ENCODE peak calls at places on chromosomes 16 and 17, in eight cellular contexts. One of them, this sample, is unnamed.

GRCh38 chr16:68378436-68379415 is 67.9 kb downstream of the PRMT7 start:
- DNase-seq in GM04503: no peak
- DNase-seq in NCI-H1417: no peak
- DNase-seq in anterior cingulate cortex: no peak
- DNase-seq in GM12891: no peak
- DNase-seq in DMS53: no peak
- DNase-seq in left lung: peak
- DNase-seq in posterior vena cava: no peak
- DNase-seq in this sample: no peak

GRCh38 chr17:18362509-18363020 is 785 bp downstream of the SHMT1 start:
- DNase-seq in GM04503: no peak
- DNase-seq in NCI-H1417: no peak
- DNase-seq in anterior cingulate cortex: peak
- DNase-seq in GM12891: no peak
- DNase-seq in DMS53: peak
- DNase-seq in left lung: no peak
- DNase-seq in posterior vena cava: peak
- DNase-seq in this sample: peak

GRCh38 chr17:4150106-4150505 is 7.1 kb downstream of the CYB5D2 start:
- DNase-seq in GM04503: no peak
- DNase-seq in NCI-H1417: no peak
- DNase-seq in anterior cingulate cortex: no peak
- DNase-seq in GM12891: no peak
- DNase-seq in DMS53: no peak
- DNase-seq in left lung: no peak
- DNase-seq in posterior vena cava: peak
- DNase-seq in this sample: no peak

GRCh38 chr16:79658301-79659001 is 57.9 kb upstream of the MAF start:
- DNase-seq in GM04503: no peak
- DNase-seq in NCI-H1417: no peak
- DNase-seq in anterior cingulate cortex: no peak
- DNase-seq in GM12891: no peak
- DNase-seq in DMS53: peak
- DNase-seq in left lung: no peak
- DNase-seq in posterior vena cava: no peak
- DNase-seq in this sample: no peak

GRCh38 chr17:38350035-38350434 is 1.6 kb upstream of the SOCS7 start:
- DNase-seq in GM04503: no peak
- DNase-seq in NCI-H1417: no peak
- DNase-seq in anterior cingulate cortex: no peak
- DNase-seq in GM12891: no peak
- DNase-seq in DMS53: no peak
- DNase-seq in left lung: no peak
- DNase-seq in posterior vena cava: no peak
- DNase-seq in this sample: no peak

GRCh38 chr16:81707411-81708321 is 71.4 kb upstream of the PLCG2 start:
- DNase-seq in GM04503: no peak
- DNase-seq in NCI-H1417: no peak
- DNase-seq in anterior cingulate cortex: no peak
- DNase-seq in GM12891: no peak
- DNase-seq in DMS53: no peak
- DNase-seq in left lung: peak
- DNase-seq in posterior vena cava: peak
- DNase-seq in this sample: peak

GRCh38 chr16:54097774-54098173 is 188.8 kb downstream of the IRX3 start:
- DNase-seq in GM04503: no peak
- DNase-seq in NCI-H1417: no peak
- DNase-seq in anterior cingulate cortex: no peak
- DNase-seq in GM12891: no peak
- DNase-seq in DMS53: no peak
- DNase-seq in left lung: no peak
- DNase-seq in posterior vena cava: no peak
- DNase-seq in this sample: no peak

GRCh38 chr16:83954577-83955016 is 1.6 kb downstream of the OSGIN1 start:
- DNase-seq in GM04503: peak
- DNase-seq in NCI-H1417: no peak
- DNase-seq in anterior cingulate cortex: no peak
- DNase-seq in GM12891: no peak
- DNase-seq in DMS53: peak
- DNase-seq in left lung: peak
- DNase-seq in posterior vena cava: no peak
- DNase-seq in this sample: peak

GRCh38 chr16:65500007-65500406 is 378.1 kb upstream of the CDH11 start:
- DNase-seq in GM04503: no peak
- DNase-seq in NCI-H1417: no peak
- DNase-seq in anterior cingulate cortex: no peak
- DNase-seq in GM12891: no peak
- DNase-seq in DMS53: no peak
- DNase-seq in left lung: no peak
- DNase-seq in posterior vena cava: no peak
- DNase-seq in this sample: no peak

GRCh38 chr16:1989826-1990335 is at the start of gene SYNGR3:
- DNase-seq in GM04503: no peak
- DNase-seq in NCI-H1417: peak
- DNase-seq in anterior cingulate cortex: no peak
- DNase-seq in GM12891: no peak
- DNase-seq in DMS53: peak
- DNase-seq in left lung: peak
- DNase-seq in posterior vena cava: no peak
- DNase-seq in this sample: no peak

GRCh38 chr17:78387982-78388941 is 9.8 kb downstream of the PGS1 start:
- DNase-seq in GM04503: no peak
- DNase-seq in NCI-H1417: peak
- DNase-seq in anterior cingulate cortex: no peak
- DNase-seq in GM12891: no peak
- DNase-seq in DMS53: no peak
- DNase-seq in left lung: peak
- DNase-seq in posterior vena cava: no peak
- DNase-seq in this sample: no peak

GRCh38 chr17:80884811-80885210 is 106.8 kb upstream of the CHMP6 start:
- DNase-seq in GM04503: no peak
- DNase-seq in NCI-H1417: no peak
- DNase-seq in anterior cingulate cortex: no peak
- DNase-seq in GM12891: no peak
- DNase-seq in DMS53: no peak
- DNase-seq in left lung: peak
- DNase-seq in posterior vena cava: peak
- DNase-seq in this sample: peak

GRCh38 chr16:67150833-67151396 is at the start of gene B3GNT9:
- DNase-seq in GM04503: peak
- DNase-seq in NCI-H1417: peak
- DNase-seq in anterior cingulate cortex: peak
- DNase-seq in GM12891: peak
- DNase-seq in DMS53: peak
- DNase-seq in left lung: peak
- DNase-seq in posterior vena cava: peak
- DNase-seq in this sample: peak

GRCh38 chr17:47095268-47095667 is 93.8 kb downstream of the CDC27 start:
- DNase-seq in GM04503: no peak
- DNase-seq in NCI-H1417: no peak
- DNase-seq in anterior cingulate cortex: no peak
- DNase-seq in GM12891: no peak
- DNase-seq in DMS53: no peak
- DNase-seq in left lung: no peak
- DNase-seq in posterior vena cava: no peak
- DNase-seq in this sample: no peak

This sample was measured in Right ventricle myocardium superior.